ENCODE peak calls at places on chromosomes 5 and 9, in eight cellular contexts. Z is posterior cingulate gyrus; I is CD8-positive, alpha-beta memory T cell; A is NCI-H2171 treated with DMSO at 0.1 percent for 48 hours; G is stimulated activated CD8-positive, alpha-beta memory T cell treated with anti-CD3 and anti-CD28 coated beads, Interleukin-7, amount 100 ng/mL, for 24 hours; C is GM03348; D is T-helper 22 cell; M is amygdala. L is an unnamed sample.

GRCh38 chr9:35114921-35115341 is 731 bp downstream of the ATOSB start:
- DNase-seq in I (peak; percentile 25), M (no peak), Z (no peak), G (no peak), C (peak; percentile 52), A (no peak), D (no peak), L (peak; percentile 25)

GRCh38 chr5:89351232-89351631 is 468.2 kb upstream of the MEF2C start:
- DNase-seq in M (no peak), Z (no peak), G (no peak), A (no peak), C (no peak), D (no peak), I (no peak), L (no peak)

GRCh38 chr5:181234455-181235306 is 9.0 kb downstream of the RACK1 start:
- DNase-seq in Z (no peak), C (no peak), D (no peak), M (no peak), G (no peak), I (no peak), A (no peak), L (no peak)

GRCh38 chr5:150284311-150284710 is 5.3 kb downstream of the CAMK2A start:
- DNase-seq in I (no peak), Z (no peak), A (no peak), C (no peak), M (no peak), G (no peak), D (no peak), L (no peak)

GRCh38 chr5:149873896-149874295 is 70.7 kb downstream of the PDE6A start:
- DNase-seq in D (no peak), Z (no peak), A (no peak), C (no peak), I (no peak), M (no peak), G (no peak), L (no peak)

GRCh38 chr9:112719292-112719691 is 1.4 kb upstream of the INIP start:
- DNase-seq in Z (no peak), A (peak; percentile 15), M (no peak), C (peak; percentile 61), D (no peak), I (no peak), G (no peak), L (no peak)

GRCh38 chr9:859251-859650 is 17.8 kb downstream of the DMRT1 start:
- DNase-seq in Z (no peak), I (no peak), G (no peak), M (no peak), C (no peak), D (no peak), A (no peak), L (peak; percentile 23)

GRCh38 chr9:22119537-22120167 is 110.5 kb upstream of the CDKN2B start:
- DNase-seq in D (no peak), I (peak; percentile 1), Z (no peak), M (no peak), G (no peak), A (peak; percentile 15), C (peak; percentile 24), L (no peak)

GRCh38 chr9:15469406-15469805 is 41.4 kb downstream of the PSIP1 start:
- DNase-seq in A (peak; percentile 64), C (no peak), Z (no peak), D (no peak), G (no peak), M (no peak), I (no peak), L (no peak)

GRCh38 chr9:34377402-34377741 is 674 bp upstream of the MYORG start:
- DNase-seq in I (no peak), Z (no peak), D (no peak), G (no peak), M (no peak), A (no peak), C (no peak), L (no peak)

GRCh38 chr9:94611638-94612068 is 18.0 kb upstream of the FBP2 start:
- DNase-seq in M (no peak), D (no peak), G (peak; percentile 22), Z (no peak), I (no peak), A (no peak), C (no peak), L (no peak)

GRCh38 chr9:114034176-114034575 is 43.9 kb downstream of the AMBP start:
- DNase-seq in A (no peak), G (no peak), Z (no peak), I (no peak), M (no peak), C (no peak), D (no peak), L (no peak)

GRCh38 chr5:174425271-174425963 is 299.0 kb upstream of the MSX2 start:
- DNase-seq in M (no peak), D (no peak), I (no peak), C (no peak), Z (no peak), G (no peak), A (no peak), L (no peak)

GRCh38 chr5:87252283-87252605 is 15.4 kb upstream of the RASA1 start:
- DNase-seq in Z (no peak), I (no peak), C (no peak), G (no peak), D (no peak), A (no peak), M (no peak), L (no peak)

GRCh38 chr5:139806111-139806510 is 10.5 kb downstream of the PSD2 start:
- DNase-seq in G (no peak), Z (peak; percentile 48), I (no peak), A (no peak), M (peak; percentile 39), C (no peak), D (no peak), L (no peak)

GRCh38 chr9:120892748-120893584 is 16.0 kb upstream of the PHF19 start:
- DNase-seq in G (no peak), M (no peak), I (peak; percentile 63), C (peak; percentile 42), D (peak; percentile 74), Z (no peak), A (no peak), L (peak; percentile 72)